ENCODE peak calls at places on chromosomes 3 and 15, in ten cellular contexts. R is heart left ventricle, Z is stomach, M is ovary, C is HCT116, Y is sigmoid colon, Q is uterus, G is tibial nerve, A is HepG2, I is esophagus squamous epithelium. B is an unnamed sample.

GRCh38 chr3:45786801-45787495 is 9.4 kb downstream of the SLC6A20 start:
- DNase-seq in R (no peak), Z (peak; percentile 8), M (no peak), C (no peak), Y (no peak), Q (no peak), G (no peak), A (no peak), I (no peak), B (no peak)

GRCh38 chr3:133362539-133362938 is 37.3 kb upstream of the BFSP2 start:
- DNase-seq in R (no peak), Z (no peak), M (no peak), C (no peak), Y (no peak), Q (no peak), G (no peak), A (no peak), I (no peak), B (no peak)

GRCh38 chr3:18389108-18389733 is 35.9 kb downstream of the SATB1 start:
- DNase-seq in R (no peak), Z (no peak), M (no peak), C (peak; percentile 7), Y (no peak), Q (no peak), G (no peak), A (peak; percentile 3), I (no peak), B (no peak)

GRCh38 chr15:71042356-71042922 is 72.8 kb upstream of the THSD4 start:
- DNase-seq in R (no peak), Z (no peak), M (no peak), C (no peak), Y (no peak), Q (no peak), G (no peak), A (no peak), I (no peak), B (no peak)

GRCh38 chr3:111592143-111592542 is 3.0 kb downstream of the ZBED2 start:
- DNase-seq in R (no peak), Z (no peak), M (no peak), C (no peak), Y (no peak), Q (no peak), G (no peak), A (no peak), I (no peak), B (no peak)

GRCh38 chr3:52472239-52472783 is 16.9 kb downstream of the NISCH start:
- DNase-seq in R (no peak), Z (no peak), M (no peak), C (no peak), Y (no peak), Q (no peak), G (no peak), A (no peak), I (no peak), B (no peak)

GRCh38 chr15:42184313-42184712 is 23.8 kb downstream of the VPS39 start:
- DNase-seq in R (no peak), Z (no peak), M (no peak), C (no peak), Y (no peak), Q (no peak), G (no peak), A (no peak), I (no peak), B (no peak)

GRCh38 chr15:96312641-96313335 is 17.7 kb upstream of the NR2F2 start:
- DNase-seq in R (no peak), Z (no peak), M (no peak), C (no peak), Y (no peak), Q (no peak), G (no peak), A (no peak), I (no peak), B (no peak)

GRCh38 chr3:26498192-26498591 is 124.4 kb upstream of the LRRC3B start:
- DNase-seq in R (no peak), Z (no peak), M (no peak), C (no peak), Y (no peak), Q (no peak), G (no peak), A (no peak), I (no peak), B (no peak)

GRCh38 chr15:74221399-74222230 is 14.5 kb upstream of the CCDC33 start:
- DNase-seq in R (no peak), Z (no peak), M (no peak), C (no peak), Y (no peak), Q (no peak), G (no peak), A (no peak), I (no peak), B (no peak)

DNA sequence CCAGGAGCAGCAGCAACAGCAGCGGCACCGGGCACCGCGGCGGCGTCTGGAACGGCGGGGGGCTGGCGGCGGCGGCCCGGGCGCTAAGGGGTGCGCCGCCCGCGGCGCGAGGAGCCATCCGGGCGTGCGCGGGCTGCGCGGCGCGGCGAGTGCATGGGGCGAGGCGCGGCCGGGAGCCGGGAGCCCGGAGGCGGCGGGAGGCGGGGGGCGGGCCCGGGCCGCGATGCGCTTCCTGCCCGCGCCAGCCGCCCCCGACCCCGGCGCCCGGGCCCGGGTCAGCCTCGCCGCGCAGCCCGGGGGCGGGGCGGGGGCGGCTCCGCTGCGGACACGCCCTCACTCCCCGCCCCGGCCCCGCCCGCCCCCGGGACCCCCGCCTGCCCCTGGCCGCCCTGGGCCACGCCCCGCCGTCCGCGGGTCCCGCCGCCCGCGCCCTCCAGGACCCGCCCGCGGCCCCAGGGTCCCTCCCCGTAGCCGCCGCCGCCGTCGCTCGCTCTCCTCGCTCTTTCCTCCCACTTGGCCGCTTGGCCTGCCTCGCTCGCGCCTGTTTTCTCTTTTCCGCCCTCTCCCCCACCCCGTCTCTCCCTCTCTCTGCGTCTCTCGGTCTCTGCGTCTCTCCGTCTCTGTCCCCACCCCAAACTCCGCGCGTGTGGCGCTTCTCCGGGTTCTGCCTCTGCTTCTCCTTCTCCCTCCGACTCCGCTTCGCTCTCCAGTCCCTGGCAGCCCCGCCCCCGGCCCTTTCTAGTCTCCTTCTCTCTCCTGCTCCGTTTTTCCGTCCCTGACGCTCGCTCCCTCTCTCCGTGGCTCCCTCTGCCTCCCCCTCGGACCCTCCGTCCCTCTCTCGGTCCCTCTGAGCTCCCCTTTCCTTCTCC is at the start of gene PLXND1:
- DNase-seq in R (peak; percentile 92), Z (peak; percentile 61), M (no peak), C (no peak), Y (peak; percentile 88), Q (peak; percentile 75), G (peak; percentile 53), A (no peak), I (peak; percentile 6), B (peak; percentile 73)
- TF ChIP-seq POLR2A in R (peak; percentile 60), Z (no peak), M (no peak), C (peak; percentile 44), Y (peak; percentile 51), Q (peak; percentile 37), G (peak; percentile 57), A (no peak), I (peak; percentile 65), B (peak; percentile 17)

GRCh38 chr3:183698760-183699159 is 1.2 kb downstream of the YEATS2 start:
- DNase-seq in R (no peak), Z (no peak), M (no peak), C (no peak), Y (no peak), Q (no peak), G (no peak), A (no peak), I (no peak), B (peak; percentile 41)
- H3K4me1 ChIP-seq in R (peaks cover 24% of the 10 kb centered on the region), Z (peaks cover 33% of the 10 kb centered on the region), M (peaks cover 9% of the 10 kb centered on the region), C (no peaks in the 10 kb centered on the region), Y (no peaks in the 10 kb centered on the region), Q (no peaks in the 10 kb centered on the region), G (peaks cover 8% of the 10 kb centered on the region), A (peaks cover 53% of the 10 kb centered on the region), I (peaks cover 39% of the 10 kb centered on the region), B (peaks cover 4% of the 10 kb centered on the region)

GRCh38 chr3:16437640-16438039 is 75.9 kb downstream of the RFTN1 start:
- DNase-seq in R (no peak), Z (no peak), M (no peak), C (no peak), Y (no peak), Q (no peak), G (no peak), A (no peak), I (no peak), B (no peak)

GRCh38 chr3:16433701-16434151 is 79.8 kb downstream of the RFTN1 start:
- DNase-seq in R (no peak), Z (no peak), M (no peak), C (no peak), Y (no peak), Q (no peak), G (no peak), A (no peak), I (no peak), B (no peak)

GRCh38 chr3:16429086-16429485 is 84.4 kb downstream of the RFTN1 start:
- DNase-seq in R (no peak), Z (no peak), M (no peak), C (no peak), Y (no peak), Q (no peak), G (no peak), A (no peak), I (no peak), B (no peak)

GRCh38 chr3:16430717-16431630 is 82.5 kb downstream of the RFTN1 start:
- DNase-seq in R (no peak), Z (no peak), M (no peak), C (no peak), Y (no peak), Q (no peak), G (no peak), A (no peak), I (no peak), B (peak; percentile 49)

DNA sequence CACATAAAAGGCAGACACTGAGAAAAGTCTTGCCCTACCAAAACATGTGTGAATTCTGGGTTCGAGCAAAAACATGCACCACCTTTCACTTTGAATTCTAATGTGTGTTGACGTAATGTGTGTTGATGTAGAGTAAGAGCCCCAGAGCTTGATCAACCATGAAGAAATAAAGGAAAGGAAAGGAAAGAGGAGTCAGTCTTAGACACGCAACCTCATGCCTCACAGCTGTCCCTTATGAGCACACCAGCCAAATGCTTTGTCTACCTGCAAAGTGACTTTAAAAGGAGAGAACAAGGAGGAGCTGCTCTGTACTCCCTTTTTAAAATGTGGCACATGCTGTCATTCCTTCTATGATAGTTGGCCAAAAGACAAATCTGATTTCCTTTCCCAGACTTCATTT is 80.8 kb downstream of the RFTN1 start:
- DNase-seq in R (no peak), Z (no peak), M (no peak), C (no peak), Y (no peak), Q (no peak), G (no peak), A (no peak), I (no peak), B (no peak)
- TF ChIP-seq POLR2A in R (no peak), Z (no peak), M (no peak), C (no peak), Y (no peak), Q (no peak), G (no peak), A (no peak), I (no peak), B (no peak)

DNA sequence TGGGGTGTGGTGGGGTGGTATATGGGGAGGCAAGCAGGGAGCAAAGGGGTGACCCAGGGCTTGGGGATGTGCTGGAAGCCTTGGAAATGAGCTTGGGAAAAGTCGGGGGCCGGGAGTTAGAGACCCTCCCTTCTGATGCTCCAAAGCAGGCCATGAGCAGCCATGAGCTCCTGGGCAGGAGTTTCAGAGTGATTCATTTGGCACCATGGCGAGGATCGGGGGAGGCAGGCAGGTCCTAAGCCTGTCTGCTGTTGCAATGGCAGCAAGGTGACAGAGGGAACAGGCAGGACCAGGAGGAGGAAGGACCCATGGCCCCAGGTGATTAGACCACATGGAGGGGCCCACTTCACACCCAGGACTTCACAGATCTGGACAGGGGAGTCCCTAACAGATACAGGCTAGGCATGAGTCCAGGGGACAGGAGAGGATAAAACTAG is 21.3 kb downstream of the RGMA start:
- DNase-seq in R (no peak), Z (no peak), M (no peak), C (no peak), Y (no peak), Q (no peak), G (no peak), A (no peak), I (no peak), B (no peak)
- H3K4me1 ChIP-seq in R (peaks cover 49% of the 10 kb centered on the region), Z (peaks cover 70% of the 10 kb centered on the region), M (peaks cover 21% of the 10 kb centered on the region), C (peaks cover 7% of the 10 kb centered on the region), Y (no peaks in the 10 kb centered on the region), Q (no peaks in the 10 kb centered on the region), G (no peaks in the 10 kb centered on the region), A (no peaks in the 10 kb centered on the region), I (peaks cover 100% of the 10 kb centered on the region), B (peaks cover 8% of the 10 kb centered on the region)